ENCODE peak calls at places on chromosomes 4 and X, in four cellular contexts. U is right atrium auricular region, G is WERI-Rb-1, B is SK-N-MC. W is an unnamed sample.

GRCh38 chr4:41256740-41257256 is at the start of gene UCHL1:
- DNase-seq in U (no peak), G (peak), B (peak), W (peak)

GRCh38 chr4:123524958-123525628 is 128.5 kb downstream of the SPRY1 start:
- DNase-seq in U (no peak), G (no peak), B (no peak), W (no peak)

GRCh38 chrX:132292753-132293152 is 73.5 kb upstream of the RAP2C start:
- DNase-seq in B (peak), U (no peak), G (peak), W (no peak)

GRCh38 chr4:176238157-176238608 is 30.8 kb downstream of the ASB5 start:
- DNase-seq in U (no peak), G (no peak), B (no peak), W (no peak)

GRCh38 chr4:143335979-143336827 is 473 bp upstream of the GAB1 start:
- DNase-seq in U (peak), B (no peak), G (peak), W (peak)

GRCh38 chr4:132065940-132066495 is 1083.1 kb upstream of the PCDH10 start:
- DNase-seq in U (no peak), G (no peak), B (no peak), W (no peak)

GRCh38 chr4:100977746-100978397 is 369.5 kb downstream of the PPP3CA start:
- DNase-seq in B (no peak), G (no peak), U (no peak), W (no peak)

GRCh38 chrX:72273718-72274117 is 3.3 kb downstream of the RPS4X start:
- DNase-seq in B (no peak), U (no peak), G (no peak), W (no peak)

GRCh38 chrX:13473666-13474516 is 95.5 kb upstream of the EGFL6 start:
- DNase-seq in U (no peak), B (no peak), G (no peak), W (no peak)

DNA sequence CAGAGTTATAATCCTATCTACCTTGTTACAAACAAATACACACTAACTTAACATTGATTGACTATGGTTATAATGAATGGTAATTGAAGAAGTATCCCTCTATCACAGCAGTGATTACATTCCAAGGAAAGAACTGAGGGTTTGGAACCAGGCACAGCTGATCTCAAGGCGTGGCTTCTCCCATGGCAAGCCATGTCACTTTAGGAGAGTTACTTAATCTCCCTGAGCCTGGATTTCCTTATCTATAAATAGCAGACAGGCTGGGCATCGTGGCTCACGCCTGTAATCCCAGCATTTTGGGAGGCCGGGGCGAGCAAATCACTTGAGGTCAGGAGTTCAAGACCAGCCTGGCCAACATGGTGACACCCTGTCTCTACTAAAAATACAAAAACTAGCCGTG is 25.6 kb downstream of the SORBS2 start:
- DNase-seq in G (peak), U (no peak), B (no peak), W (no peak)
- H3K27ac ChIP-seq in G (no peak), U (peak), B (no peak), W (no peak)

DNA sequence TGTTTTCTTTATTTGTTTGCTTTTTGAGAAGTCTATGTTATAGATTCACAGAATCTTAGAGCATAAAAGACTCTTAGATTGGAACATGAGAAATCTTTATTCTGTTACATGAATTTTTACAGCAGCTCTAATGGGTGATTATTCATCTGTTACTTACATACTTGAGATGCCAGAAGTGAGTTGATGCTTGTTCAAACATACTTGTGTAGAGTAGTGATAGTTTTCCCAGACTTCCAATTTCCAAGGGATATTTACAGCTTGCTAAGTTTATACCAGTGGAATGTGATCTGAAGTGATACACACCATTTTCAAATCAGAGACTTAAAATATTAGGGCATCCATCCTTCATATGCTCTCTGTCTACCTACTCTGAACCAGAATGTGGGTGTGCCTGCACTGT is 252.9 kb upstream of the SMIM31 start:
- DNase-seq in B (no peak), U (no peak), G (no peak), W (no peak)
- H3K27ac ChIP-seq in B (no peak), U (no peak), G (no peak), W (no peak)

DNA sequence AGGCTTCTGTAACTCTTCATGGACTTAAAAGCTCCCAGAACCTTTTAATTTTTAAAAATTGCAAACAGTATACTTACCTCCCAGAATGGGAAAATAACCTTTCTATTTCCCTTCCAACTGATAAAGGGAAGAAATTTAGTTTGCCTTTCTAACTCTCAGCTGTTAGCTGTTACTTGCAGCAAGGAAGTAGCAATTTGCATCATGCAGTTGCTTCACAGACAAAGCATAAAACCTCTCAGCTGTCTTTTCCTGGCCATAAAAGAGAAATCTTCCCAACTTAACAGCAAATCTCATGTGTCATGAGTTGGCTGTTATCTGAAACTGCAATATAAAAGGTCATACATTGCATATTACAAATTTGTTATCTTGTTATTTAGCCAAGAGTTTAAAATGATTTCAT is 18.4 kb downstream of the C4orf17 start:
- DNase-seq in U (no peak), B (no peak), G (no peak), W (no peak)
- H3K27ac ChIP-seq in U (no peak), B (no peak), G (no peak), W (no peak)

GRCh38 chr4:168485511-168485910 is 5.2 kb upstream of the DDX60L start:
- DNase-seq in G (no peak), B (no peak), U (no peak), W (no peak)

GRCh38 chr4:168483786-168484185 is 3.5 kb upstream of the DDX60L start:
- DNase-seq in G (no peak), B (no peak), U (no peak), W (no peak)

GRCh38 chr4:168484626-168485025 is 4.3 kb upstream of the DDX60L start:
- DNase-seq in B (no peak), U (no peak), G (no peak), W (no peak)

GRCh38 chr4:168478868-168479267 is 1.4 kb downstream of the DDX60L start:
- DNase-seq in U (no peak), B (no peak), G (no peak), W (no peak)

GRCh38 chr4:168480991-168481588 is 798 bp upstream of the DDX60L start:
- DNase-seq in B (no peak), G (no peak), U (no peak), W (no peak)
- H3K27ac ChIP-seq in B (peak), G (no peak), U (peak), W (peak)